ENCODE peak calls at places on chromosomes 2 and 18, in nine cellular contexts. U is GM23338; T is HT-29; N is stimulated activated CD4-positive, alpha-beta T cell treated with anti-CD3 and anti-CD28 coated beads, Interleukin-15, amount 100 ng/mL, for 1 hour; X is activated T-cell treated with anti-CD3 and anti-CD28 coated beads, Interleukin-2, amount 50 U/mL, for 72 hours; Q is amniotic stem cell; G is activated CD8-positive, alpha-beta memory T cell treated with anti-CD3 and anti-CD28 coated beads for 48 hours; L is NCI-H1694; P is neural progenitor cell. C is an unnamed sample.

GRCh38 chr2:233329489-233330135 is 22.0 kb downstream of the SAG start:
- DNase-seq in N (no peak), P (peak), X (no peak), L (peak), T (no peak), G (no peak), Q (no peak), U (peak), C (peak)

GRCh38 chr2:43020990-43021677 is 205.3 kb downstream of the ZFP36L2 start:
- DNase-seq in N (no peak), X (no peak), P (no peak), L (no peak), T (no peak), G (no peak), Q (no peak), U (no peak), C (no peak)

GRCh38 chr2:121211251-121211650 is 73.8 kb downstream of the TFCP2L1 start:
- DNase-seq in Q (no peak), N (no peak), L (no peak), U (no peak), T (peak), X (no peak), P (no peak), G (no peak), C (no peak)

GRCh38 chr18:12750076-12750707 is 47.4 kb downstream of the PSMG2 start:
- DNase-seq in G (no peak), Q (no peak), U (no peak), X (peak), T (no peak), N (no peak), P (no peak), L (peak), C (no peak)

GRCh38 chr18:13429884-13430510 is 211.4 kb downstream of the LDLRAD4 start:
- DNase-seq in X (no peak), L (no peak), P (no peak), G (no peak), Q (no peak), T (no peak), N (no peak), U (no peak), C (no peak)

GRCh38 chr2:75503048-75503607 is 57.6 kb downstream of the EVA1A start:
- DNase-seq in N (no peak), G (no peak), P (no peak), L (no peak), X (no peak), Q (peak), T (no peak), U (no peak), C (peak)

GRCh38 chr2:180983468-180984388 is 3.3 kb downstream of the UBE2E3 start:
- DNase-seq in Q (peak), N (no peak), G (no peak), P (peak), X (peak), U (peak), L (peak), T (peak), C (peak)

GRCh38 chr2:236338495-236339184 is 74.4 kb upstream of the ASB18 start:
- DNase-seq in P (peak), U (peak), Q (no peak), X (no peak), G (no peak), L (no peak), N (no peak), T (no peak), C (peak)

GRCh38 chr2:151374426-151374825 is 17.0 kb downstream of the TNFAIP6 start:
- DNase-seq in T (no peak), U (no peak), Q (peak), X (peak), N (no peak), G (no peak), P (no peak), L (no peak), C (peak)

GRCh38 chr18:63111549-63112402 is 207.8 kb downstream of the BCL2 start:
- DNase-seq in X (no peak), G (no peak), T (no peak), Q (no peak), N (no peak), L (no peak), P (no peak), U (no peak), C (peak)

GRCh38 chr2:235183789-235184188 is 232.0 kb downstream of the SH3BP4 start:
- DNase-seq in L (no peak), T (no peak), G (no peak), U (no peak), P (no peak), N (no peak), Q (no peak), X (no peak), C (no peak)

C was measured in endothelial cell of umbilical vein.